ENCODE peak calls at places on chromosomes 16 and 17, in four cellular contexts. One of them, this sample, is unnamed.

GRCh38 chr17:82114872-82115271 is 16.8 kb upstream of the FASN start:
- DNase-seq in effector memory CD4-positive, alpha-beta T cell: no peak
- DNase-seq in GM23248: no peak
- DNase-seq in heart left ventricle: no peak
- DNase-seq in this sample: peak; percentile 44

GRCh38 chr17:43556292-43556691 is 10.2 kb upstream of the ETV4 start:
- DNase-seq in heart left ventricle: no peak
- DNase-seq in GM23248: peak; percentile 93
- DNase-seq in effector memory CD4-positive, alpha-beta T cell: no peak
- DNase-seq in this sample: no peak

GRCh38 chr16:49489686-49490320 is 116.2 kb downstream of the C16orf78 start:
- DNase-seq in heart left ventricle: no peak
- DNase-seq in effector memory CD4-positive, alpha-beta T cell: no peak
- DNase-seq in GM23248: no peak
- DNase-seq in this sample: no peak

GRCh38 chr16:81515281-81515680 is 70.7 kb downstream of the CMIP start:
- DNase-seq in GM23248: no peak
- DNase-seq in effector memory CD4-positive, alpha-beta T cell: no peak
- DNase-seq in heart left ventricle: no peak
- DNase-seq in this sample: no peak

GRCh38 chr16:89422527-89422904 is 67.8 kb downstream of the ANKRD11 start:
- DNase-seq in heart left ventricle: no peak
- DNase-seq in effector memory CD4-positive, alpha-beta T cell: no peak
- DNase-seq in GM23248: peak; percentile 56
- DNase-seq in this sample: no peak

GRCh38 chr17:50199211-50199633 is 2.2 kb downstream of the COL1A1 start:
- DNase-seq in GM23248: peak; percentile 68
- DNase-seq in effector memory CD4-positive, alpha-beta T cell: no peak
- DNase-seq in heart left ventricle: no peak
- DNase-seq in this sample: no peak

GRCh38 chr16:22220714-22221113 is 14.6 kb downstream of the EEF2K start:
- DNase-seq in heart left ventricle: no peak
- DNase-seq in GM23248: peak; percentile 16
- DNase-seq in effector memory CD4-positive, alpha-beta T cell: no peak
- DNase-seq in this sample: no peak

GRCh38 chr16:55498101-55498500 is 10.8 kb upstream of the LPCAT2 start:
- DNase-seq in effector memory CD4-positive, alpha-beta T cell: no peak
- DNase-seq in heart left ventricle: no peak
- DNase-seq in GM23248: no peak
- DNase-seq in this sample: peak; percentile 8

GRCh38 chr16:89708481-89708931 is 7.0 kb upstream of the SPATA2L start:
- DNase-seq in GM23248: no peak
- DNase-seq in heart left ventricle: no peak
- DNase-seq in effector memory CD4-positive, alpha-beta T cell: no peak
- DNase-seq in this sample: peak; percentile 68

GRCh38 chr16:20675488-20676267 is 21.8 kb downstream of the ACSM1 start:
- DNase-seq in heart left ventricle: peak; percentile 23
- DNase-seq in GM23248: peak; percentile 10
- DNase-seq in effector memory CD4-positive, alpha-beta T cell: no peak
- DNase-seq in this sample: peak; percentile 16

GRCh38 chr17:73292031-73292531 is 19.7 kb downstream of the CDC42EP4 start:
- DNase-seq in heart left ventricle: peak; percentile 78
- DNase-seq in GM23248: peak; percentile 83
- DNase-seq in effector memory CD4-positive, alpha-beta T cell: no peak
- DNase-seq in this sample: no peak

GRCh38 chr16:64051826-64052225 is 1070.0 kb downstream of the CDH11 start:
- DNase-seq in GM23248: peak; percentile 33
- DNase-seq in effector memory CD4-positive, alpha-beta T cell: no peak
- DNase-seq in heart left ventricle: no peak
- DNase-seq in this sample: no peak

GRCh38 chr17:38881600-38882191 is 11.8 kb downstream of the LASP1 start:
- DNase-seq in effector memory CD4-positive, alpha-beta T cell: no peak
- DNase-seq in GM23248: peak; percentile 54
- DNase-seq in heart left ventricle: peak; percentile 76
- DNase-seq in this sample: no peak

GRCh38 chr16:56013962-56014552 is 138.9 kb upstream of the CES5A start:
- DNase-seq in GM23248: peak; percentile 41
- DNase-seq in heart left ventricle: peak; percentile 21
- DNase-seq in effector memory CD4-positive, alpha-beta T cell: no peak
- DNase-seq in this sample: peak; percentile 55

GRCh38 chr17:33038740-33039139 is 47.1 kb downstream of the SPACA3 start:
- DNase-seq in effector memory CD4-positive, alpha-beta T cell: no peak
- DNase-seq in GM23248: peak; percentile 48
- DNase-seq in heart left ventricle: peak; percentile 28
- DNase-seq in this sample: peak; percentile 88

GRCh38 chr16:12798846-12799245 is 4.8 kb downstream of the CPPED1 start:
- DNase-seq in effector memory CD4-positive, alpha-beta T cell: no peak
- DNase-seq in heart left ventricle: no peak
- DNase-seq in GM23248: no peak
- DNase-seq in this sample: no peak

GRCh38 chr17:31754239-31754945 is 104.7 kb downstream of the COPRS start:
- DNase-seq in effector memory CD4-positive, alpha-beta T cell: no peak
- DNase-seq in heart left ventricle: no peak
- DNase-seq in GM23248: peak; percentile 79
- DNase-seq in this sample: no peak

GRCh38 chr16:57791156-57791902 is 11.0 kb downstream of the KIFC3 start:
- DNase-seq in GM23248: no peak
- DNase-seq in heart left ventricle: peak; percentile 74
- DNase-seq in effector memory CD4-positive, alpha-beta T cell: no peak
- DNase-seq in this sample: no peak

GRCh38 chr17:38996660-38997337 is 29.6 kb upstream of the FBXO47 start:
- DNase-seq in GM23248: peak; percentile 38
- DNase-seq in effector memory CD4-positive, alpha-beta T cell: no peak
- DNase-seq in heart left ventricle: no peak
- DNase-seq in this sample: no peak

GRCh38 chr16:24896439-24896838 is 50.7 kb downstream of the SLC5A11 start:
- DNase-seq in GM23248: no peak
- DNase-seq in effector memory CD4-positive, alpha-beta T cell: no peak
- DNase-seq in heart left ventricle: no peak
- DNase-seq in this sample: no peak

GRCh38 chr16:4179020-4179419 is 62.8 kb upstream of the ADCY9 start:
- DNase-seq in effector memory CD4-positive, alpha-beta T cell: no peak
- DNase-seq in heart left ventricle: no peak
- DNase-seq in GM23248: peak; percentile 86
- DNase-seq in this sample: no peak

GRCh38 chr17:16484445-16485169 is 7.4 kb downstream of the LRRC75A start:
- DNase-seq in heart left ventricle: no peak
- DNase-seq in GM23248: no peak
- DNase-seq in effector memory CD4-positive, alpha-beta T cell: no peak
- DNase-seq in this sample: peak; percentile 77
- H3K4me3 ChIP-seq in heart left ventricle: peak overlapping the region; percentile 21
- H3K4me3 ChIP-seq in GM23248: peak overlapping the region; percentile 40
- H3K4me3 ChIP-seq in effector memory CD4-positive, alpha-beta T cell: no peak overlapping the region
- H3K4me3 ChIP-seq in this sample: peak overlapping the region; percentile 24

DNA sequence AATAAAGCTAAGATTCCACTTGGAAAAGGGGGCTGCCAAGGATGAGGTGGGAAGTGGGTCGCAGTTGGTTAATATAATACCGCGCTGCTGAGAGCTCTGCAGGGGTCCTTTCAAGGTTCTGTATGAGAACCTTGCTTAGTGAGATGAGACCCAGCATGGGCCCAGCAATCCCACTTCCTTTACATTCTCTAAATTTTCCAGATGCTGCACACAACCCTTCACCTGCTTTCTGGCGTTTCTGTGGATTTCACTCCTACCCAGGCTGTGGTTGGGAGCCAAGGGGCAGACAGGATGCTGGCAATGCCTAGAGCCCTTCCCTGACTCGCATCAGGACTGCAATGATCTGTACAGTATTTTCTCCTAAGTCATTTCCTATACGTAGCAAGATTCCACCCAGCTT is 10.1 kb upstream of the PIPOX start:
- DNase-seq in heart left ventricle: no peak
- DNase-seq in effector memory CD4-positive, alpha-beta T cell: no peak
- DNase-seq in GM23248: no peak
- DNase-seq in this sample: no peak
- H3K27me3 ChIP-seq in heart left ventricle: peaks cover 23% of the 10 kb centered on the region
- H3K27me3 ChIP-seq in effector memory CD4-positive, alpha-beta T cell: peaks cover 5% of the 10 kb centered on the region
- H3K27me3 ChIP-seq in GM23248: peaks cover 88% of the 10 kb centered on the region
- H3K27me3 ChIP-seq in this sample: no peaks in the 10 kb centered on the region

GRCh38 chr16:66225696-66226095 is 140.8 kb upstream of the CDH5 start:
- DNase-seq in heart left ventricle: no peak
- DNase-seq in effector memory CD4-positive, alpha-beta T cell: no peak
- DNase-seq in GM23248: no peak
- DNase-seq in this sample: no peak

GRCh38 chr16:66224186-66224585 is 142.3 kb upstream of the CDH5 start:
- DNase-seq in effector memory CD4-positive, alpha-beta T cell: no peak
- DNase-seq in GM23248: no peak
- DNase-seq in heart left ventricle: no peak
- DNase-seq in this sample: no peak

GRCh38 chr16:66222756-66223155 is 143.7 kb upstream of the CDH5 start:
- DNase-seq in heart left ventricle: no peak
- DNase-seq in effector memory CD4-positive, alpha-beta T cell: no peak
- DNase-seq in GM23248: peak; percentile 43
- DNase-seq in this sample: no peak

GRCh38 chr16:66224636-66225035 is 141.9 kb upstream of the CDH5 start:
- DNase-seq in heart left ventricle: no peak
- DNase-seq in GM23248: no peak
- DNase-seq in effector memory CD4-positive, alpha-beta T cell: no peak
- DNase-seq in this sample: no peak

DNA sequence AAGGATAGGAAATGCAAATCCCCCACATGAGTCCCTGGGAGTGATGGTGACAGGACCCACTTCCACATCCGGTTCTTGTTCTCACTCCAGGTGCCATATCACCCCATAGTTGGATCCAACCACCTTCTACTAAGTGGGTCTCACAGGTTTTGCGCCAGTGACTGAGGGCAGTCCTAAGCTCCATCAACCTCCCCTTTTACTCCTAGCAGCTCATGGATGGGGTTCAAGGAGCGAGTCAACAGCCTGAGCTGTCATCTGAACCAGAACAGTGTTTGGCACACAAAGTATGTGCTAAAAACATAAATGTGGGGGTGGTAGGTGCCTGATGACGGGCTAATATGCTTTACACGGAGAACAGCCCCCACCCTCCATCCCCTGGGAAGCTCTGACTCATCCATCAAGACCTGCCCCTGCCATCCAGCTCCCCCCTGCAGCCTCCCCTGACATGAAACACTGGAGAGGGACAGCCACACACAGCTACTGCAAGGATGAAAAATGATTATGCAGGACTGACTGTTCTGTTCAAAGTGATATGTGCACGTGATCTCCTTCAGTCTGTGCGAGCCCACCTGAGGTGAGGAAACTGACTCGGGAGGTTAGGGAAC is 143.2 kb upstream of the CDH5 start:
- DNase-seq in effector memory CD4-positive, alpha-beta T cell: no peak
- DNase-seq in GM23248: peak; percentile 66
- DNase-seq in heart left ventricle: no peak
- DNase-seq in this sample: no peak
- H3K4me3 ChIP-seq in effector memory CD4-positive, alpha-beta T cell: no peak overlapping the region
- H3K4me3 ChIP-seq in GM23248: no peak overlapping the region
- H3K4me3 ChIP-seq in heart left ventricle: no peak overlapping the region
- H3K4me3 ChIP-seq in this sample: no peak overlapping the region

GRCh38 chr16:87621976-87622713 is 19.8 kb downstream of the JPH3 start:
- DNase-seq in heart left ventricle: no peak
- DNase-seq in effector memory CD4-positive, alpha-beta T cell: no peak
- DNase-seq in GM23248: no peak
- DNase-seq in this sample: peak; percentile 62

GRCh38 chr16:87619360-87620200 is 17.3 kb downstream of the JPH3 start:
- DNase-seq in GM23248: no peak
- DNase-seq in effector memory CD4-positive, alpha-beta T cell: no peak
- DNase-seq in heart left ventricle: no peak
- DNase-seq in this sample: peak; percentile 68

GRCh38 chr16:87622756-87623319 is 20.5 kb downstream of the JPH3 start:
- DNase-seq in effector memory CD4-positive, alpha-beta T cell: no peak
- DNase-seq in GM23248: no peak
- DNase-seq in heart left ventricle: no peak
- DNase-seq in this sample: peak; percentile 52

GRCh38 chr16:87620201-87620495 is 17.8 kb downstream of the JPH3 start:
- DNase-seq in effector memory CD4-positive, alpha-beta T cell: no peak
- DNase-seq in heart left ventricle: no peak
- DNase-seq in GM23248: no peak
- DNase-seq in this sample: peak; percentile 90

GRCh38 chr16:87621550-87621829 is 19.2 kb downstream of the JPH3 start:
- DNase-seq in heart left ventricle: no peak
- DNase-seq in effector memory CD4-positive, alpha-beta T cell: no peak
- DNase-seq in GM23248: no peak
- DNase-seq in this sample: no peak
- H3K27me3 ChIP-seq in heart left ventricle: peaks cover 13% of the 10 kb centered on the region
- H3K27me3 ChIP-seq in effector memory CD4-positive, alpha-beta T cell: no peaks in the 10 kb centered on the region
- H3K27me3 ChIP-seq in GM23248: peaks cover 12% of the 10 kb centered on the region
- H3K27me3 ChIP-seq in this sample: no peaks in the 10 kb centered on the region

GRCh38 chr17:1078062-1078711 is 81.3 kb downstream of the TIMM22 start:
- DNase-seq in GM23248: no peak
- DNase-seq in heart left ventricle: no peak
- DNase-seq in effector memory CD4-positive, alpha-beta T cell: no peak
- DNase-seq in this sample: peak; percentile 79

GRCh38 chr17:1076982-1077302 is 80.0 kb downstream of the TIMM22 start:
- DNase-seq in effector memory CD4-positive, alpha-beta T cell: no peak
- DNase-seq in heart left ventricle: no peak
- DNase-seq in GM23248: no peak
- DNase-seq in this sample: no peak

GRCh38 chr17:1077536-1078061 is 80.7 kb downstream of the TIMM22 start:
- DNase-seq in GM23248: no peak
- DNase-seq in effector memory CD4-positive, alpha-beta T cell: no peak
- DNase-seq in heart left ventricle: no peak
- DNase-seq in this sample: no peak

GRCh38 chr17:1076299-1076981 is 79.5 kb downstream of the TIMM22 start:
- DNase-seq in GM23248: no peak
- DNase-seq in heart left ventricle: no peak
- DNase-seq in effector memory CD4-positive, alpha-beta T cell: no peak
- DNase-seq in this sample: no peak

GRCh38 chr17:1078831-1079561 is 82.1 kb downstream of the TIMM22 start:
- DNase-seq in GM23248: no peak
- DNase-seq in effector memory CD4-positive, alpha-beta T cell: no peak
- DNase-seq in heart left ventricle: peak; percentile 63
- DNase-seq in this sample: peak; percentile 90
- H3K4me3 ChIP-seq in GM23248: no peak overlapping the region
- H3K4me3 ChIP-seq in effector memory CD4-positive, alpha-beta T cell: no peak overlapping the region
- H3K4me3 ChIP-seq in heart left ventricle: no peak overlapping the region
- H3K4me3 ChIP-seq in this sample: peak overlapping the region; percentile 19

GRCh38 chr17:29618272-29619065 is 4.2 kb downstream of the CORO6 start:
- DNase-seq in heart left ventricle: no peak
- DNase-seq in GM23248: no peak
- DNase-seq in effector memory CD4-positive, alpha-beta T cell: no peak
- DNase-seq in this sample: no peak
- H3K27me3 ChIP-seq in heart left ventricle: no peaks in the 10 kb centered on the region
- H3K27me3 ChIP-seq in GM23248: no peaks in the 10 kb centered on the region
- H3K27me3 ChIP-seq in effector memory CD4-positive, alpha-beta T cell: no peaks in the 10 kb centered on the region
- H3K27me3 ChIP-seq in this sample: peaks cover 73% of the 10 kb centered on the region